ENCODE peak calls at places on chromosome 18, in four cellular contexts. N is HCT116, M is H1, E is HepG2. D is an unnamed sample.

GRCh38 chr18:43847164-43848091 is 570.1 kb upstream of the SYT4 start:
- DNase-seq in N (no peak), M (no peak), E (no peak), D (no peak)

GRCh38 chr18:68104036-68104435 is 587.5 kb upstream of the DSEL start:
- DNase-seq in N (no peak), M (no peak), E (no peak), D (no peak)

GRCh38 chr18:78740876-78741275 is 238.7 kb upstream of the SALL3 start:
- DNase-seq in N (no peak), M (no peak), E (no peak), D (no peak)

GRCh38 chr18:57446322-57446721 is 11.1 kb downstream of the ONECUT2 start:
- DNase-seq in N (no peak), M (peak), E (peak), D (no peak)

GRCh38 chr18:59910967-59911366 is 11.2 kb downstream of the PMAIP1 start:
- DNase-seq in N (no peak), M (no peak), E (no peak), D (no peak)

GRCh38 chr18:5709476-5710095 is 165.8 kb upstream of the EPB41L3 start:
- DNase-seq in N (no peak), M (no peak), E (no peak), D (no peak)

GRCh38 chr18:75132931-75133525 is 75.9 kb downstream of the PTGR3 start:
- DNase-seq in N (no peak), M (peak), E (no peak), D (no peak)

GRCh38 chr18:808086-808485 is 4.0 kb downstream of the YES1 start:
- DNase-seq in N (no peak), M (no peak), E (no peak), D (no peak)

GRCh38 chr18:57942493-57942892 is 101.5 kb upstream of the NEDD4L start:
- DNase-seq in N (no peak), M (no peak), E (no peak), D (no peak)

GRCh38 chr18:7152485-7152884 is 34.9 kb upstream of the LAMA1 start:
- DNase-seq in N (no peak), M (no peak), E (no peak), D (no peak)

GRCh38 chr18:13623348-13623747 is 103.0 kb downstream of the FAM210A start:
- DNase-seq in N (no peak), M (no peak), E (no peak), D (no peak)

GRCh38 chr18:7803956-7804469 is 236.9 kb downstream of the PTPRM start:
- DNase-seq in N (no peak), M (no peak), E (peak), D (no peak)

GRCh38 chr18:36658611-36659010 is 170.2 kb downstream of the TPGS2 start:
- DNase-seq in N (no peak), M (no peak), E (no peak), D (no peak)

GRCh38 chr18:36660311-36660710 is 168.5 kb downstream of the TPGS2 start:
- DNase-seq in N (no peak), M (no peak), E (no peak), D (no peak)

GRCh38 chr18:36665952-36666351 is 162.8 kb downstream of the TPGS2 start:
- DNase-seq in N (no peak), M (no peak), E (no peak), D (no peak)

GRCh38 chr18:36663312-36663711 is 165.5 kb downstream of the TPGS2 start:
- DNase-seq in N (no peak), M (no peak), E (no peak), D (no peak)

DNA sequence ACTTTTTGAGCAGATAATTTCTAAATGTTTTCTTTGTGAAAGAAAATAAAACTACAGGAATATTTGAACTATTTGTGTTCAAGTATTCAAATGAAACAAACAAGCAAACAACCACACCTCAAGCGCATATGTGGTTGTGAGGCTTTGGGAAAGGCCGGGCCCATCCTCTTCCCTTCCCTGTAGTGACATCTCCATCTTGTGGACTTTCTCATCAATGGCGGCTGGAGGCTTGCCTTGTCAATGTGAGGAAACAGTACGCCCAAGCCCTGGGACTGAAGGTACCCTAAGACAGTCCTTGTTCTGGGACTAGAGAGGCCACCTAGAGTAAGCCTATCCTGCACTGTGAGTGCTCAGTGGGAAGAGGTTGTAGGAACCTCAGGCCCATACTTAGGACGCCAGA is 166.8 kb downstream of the TPGS2 start:
- DNase-seq in N (no peak), M (no peak), E (no peak), D (peak)
- TF ChIP-seq JUND in N (no peak), M (no peak), E (no peak), D (no peak)

DNA sequence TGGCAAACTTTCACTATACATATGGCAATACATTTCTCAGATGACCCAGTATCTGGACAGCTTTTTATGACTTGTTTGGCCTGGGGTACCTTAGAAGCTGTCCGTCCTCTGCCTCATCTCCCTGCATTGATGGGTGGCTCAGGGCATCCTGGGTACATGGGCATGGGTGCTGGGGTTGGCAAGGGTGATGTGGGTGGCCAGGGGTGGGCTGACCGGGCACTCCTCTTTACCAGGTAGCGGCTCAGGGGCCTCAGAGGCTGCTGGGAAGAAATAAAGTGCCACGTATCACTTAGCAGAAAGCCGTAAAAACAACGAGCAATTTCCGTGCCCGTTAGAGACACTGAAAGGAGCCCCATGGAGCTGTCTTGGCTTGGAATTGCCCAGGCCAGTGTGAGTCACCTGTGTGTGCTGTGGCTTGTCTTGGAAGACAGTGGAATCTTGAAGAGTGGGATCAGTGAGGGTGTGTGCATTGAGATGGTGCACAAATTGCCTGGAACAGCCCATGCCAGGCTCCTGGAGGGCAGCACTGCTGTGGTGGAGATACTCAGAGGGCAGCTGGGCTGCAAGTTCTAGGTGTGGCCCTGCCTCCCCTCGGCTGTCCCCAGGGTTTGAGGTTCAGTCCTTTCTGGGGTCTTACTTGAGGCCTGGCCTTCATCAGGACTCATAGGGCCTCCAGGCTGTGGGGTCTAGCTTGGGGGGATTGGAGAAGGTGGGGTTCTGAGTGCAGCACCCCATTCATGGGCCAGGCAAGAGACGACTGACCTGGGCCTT is 88.8 kb downstream of the FHOD3 start:
- DNase-seq in N (no peak), M (no peak), E (no peak), D (no peak)
- TF ChIP-seq JUND in N (no peak), M (no peak), E (no peak), D (no peak)

DNA sequence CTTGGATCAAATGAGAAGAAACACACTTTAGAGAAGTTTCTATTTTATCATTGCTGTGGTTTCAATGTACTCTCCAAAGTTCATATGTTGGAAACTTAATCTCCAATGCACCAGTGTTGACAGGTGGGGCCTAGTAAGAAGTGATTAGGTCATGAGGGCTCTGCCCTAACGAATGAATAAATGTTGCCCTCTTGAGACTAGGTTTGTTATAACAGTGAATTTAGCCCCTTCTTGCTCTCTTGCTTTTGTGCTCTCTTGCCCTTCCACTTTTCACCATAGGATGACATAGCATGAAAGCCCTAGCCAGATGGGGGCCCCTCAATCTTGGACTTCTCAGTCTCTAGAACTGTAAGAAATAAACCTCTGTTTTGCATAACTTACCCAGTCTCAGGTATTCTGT is 664.8 kb downstream of the DCC start:
- DNase-seq in N (no peak), M (no peak), E (no peak), D (peak)
- TF ChIP-seq JUND in N (no peak), M (no peak), E (no peak), D (no peak)

DNA sequence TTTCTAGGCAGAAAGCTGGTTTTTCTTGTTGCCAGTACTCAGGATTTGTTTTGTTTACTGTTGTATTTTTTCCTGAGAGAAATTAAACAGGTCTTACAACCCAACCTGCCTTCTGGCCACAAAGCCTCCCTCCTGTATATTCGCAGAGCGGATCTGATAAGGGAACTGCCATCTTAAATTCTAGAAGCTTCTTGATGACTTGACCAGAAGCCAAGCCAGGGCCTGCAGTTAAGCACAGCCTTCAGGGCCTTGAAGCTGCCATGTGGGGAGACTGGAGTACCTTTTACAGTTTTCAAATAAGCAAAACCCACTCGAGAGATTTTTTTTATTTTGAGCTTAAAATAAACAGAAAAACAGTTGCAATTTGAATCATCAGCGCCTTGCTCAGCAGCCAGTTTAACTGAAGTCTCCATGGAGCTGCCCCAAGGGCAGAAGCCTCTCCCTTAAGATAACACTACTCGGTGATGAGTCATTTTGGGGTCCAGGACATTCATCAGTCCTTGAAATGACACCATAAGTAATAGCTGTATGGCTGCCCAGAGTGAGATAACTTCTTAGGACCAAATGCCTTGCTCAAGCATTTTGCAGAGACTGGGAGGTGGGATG is 51.5 kb upstream of the PHLPP1 start:
- DNase-seq in N (no peak), M (no peak), E (no peak), D (peak)
- TF ChIP-seq JUND in N (no peak), M (no peak), E (no peak), D (no peak)

D was measured in T47D.